ENCODE peak calls at places on chromosomes 3 and 15, in four cellular contexts. E is GM23338, H is astrocyte of the spinal cord, S is HCT116. O is an unnamed sample.
A peak's percentile ranks its signal among the peaks of the same experiment; 100 is the strongest.

GRCh38 chr3:65039754-65040210 is 352.0 kb upstream of the ADAMTS9 start:
- DNase-seq in H (peak; percentile 82), E (no peak), S (peak; percentile 18), O (no peak)

GRCh38 chr3:126267169-126267975 is 87.0 kb upstream of the ALDH1L1 start:
- DNase-seq in H (peak; percentile 85), E (peak; percentile 96), S (peak; percentile 35), O (peak; percentile 84)

GRCh38 chr3:71858493-71859127 is 73.7 kb upstream of the PROK2 start:
- DNase-seq in E (peak; percentile 34), H (no peak), S (no peak), O (no peak)

GRCh38 chr3:33612641-33613040 is 105.4 kb downstream of the CLASP2 start:
- DNase-seq in E (no peak), H (no peak), S (no peak), O (no peak)

GRCh38 chr3:187624588-187624987 is 45.6 kb downstream of the SST start:
- DNase-seq in E (no peak), H (no peak), S (no peak), O (no peak)

GRCh38 chr3:36701903-36702374 is 62.4 kb downstream of the DCLK3 start:
- DNase-seq in S (no peak), H (peak; percentile 93), E (no peak), O (peak; percentile 23)

GRCh38 chr3:136624894-136625815 is 127.0 kb downstream of the STAG1 start:
- DNase-seq in H (no peak), S (peak; percentile 71), E (peak; percentile 69), O (peak; percentile 84)

GRCh38 chr3:4963669-4964589 is 15.3 kb upstream of the BHLHE40 start:
- DNase-seq in E (no peak), S (no peak), H (no peak), O (no peak)

GRCh38 chr3:185161761-185162160 is 8.9 kb upstream of the C3orf70 start:
- DNase-seq in H (no peak), S (no peak), E (no peak), O (no peak)

GRCh38 chr3:37590328-37591079 is 271.2 kb upstream of the CTDSPL start:
- DNase-seq in S (no peak), E (no peak), H (no peak), O (no peak)

GRCh38 chr3:169945313-169945712 is 21.3 kb upstream of the SEC62 start:
- DNase-seq in S (no peak), E (no peak), H (peak; percentile 5), O (no peak)

GRCh38 chr15:43998607-43999006 is 171.8 kb downstream of the WDR76 start:
- DNase-seq in H (peak; percentile 56), E (peak; percentile 24), S (no peak), O (peak; percentile 41)

GRCh38 chr3:26963356-26963742 is 340.8 kb downstream of the LRRC3B start:
- DNase-seq in H (no peak), S (no peak), E (peak; percentile 26), O (no peak)
- TF ChIP-seq CTCF in H (no peak), S (peak; percentile 47), E (peak; percentile 52), O (no peak)

GRCh38 chr15:32941823-32942222 is 224.0 kb downstream of the GREM1 start:
- DNase-seq in E (no peak), H (no peak), S (no peak), O (no peak)

GRCh38 chr15:32935139-32935538 is 217.3 kb downstream of the GREM1 start:
- DNase-seq in S (no peak), H (no peak), E (no peak), O (no peak)

GRCh38 chr15:32933241-32933640 is 215.4 kb downstream of the GREM1 start:
- DNase-seq in S (no peak), E (no peak), H (no peak), O (no peak)

DNA sequence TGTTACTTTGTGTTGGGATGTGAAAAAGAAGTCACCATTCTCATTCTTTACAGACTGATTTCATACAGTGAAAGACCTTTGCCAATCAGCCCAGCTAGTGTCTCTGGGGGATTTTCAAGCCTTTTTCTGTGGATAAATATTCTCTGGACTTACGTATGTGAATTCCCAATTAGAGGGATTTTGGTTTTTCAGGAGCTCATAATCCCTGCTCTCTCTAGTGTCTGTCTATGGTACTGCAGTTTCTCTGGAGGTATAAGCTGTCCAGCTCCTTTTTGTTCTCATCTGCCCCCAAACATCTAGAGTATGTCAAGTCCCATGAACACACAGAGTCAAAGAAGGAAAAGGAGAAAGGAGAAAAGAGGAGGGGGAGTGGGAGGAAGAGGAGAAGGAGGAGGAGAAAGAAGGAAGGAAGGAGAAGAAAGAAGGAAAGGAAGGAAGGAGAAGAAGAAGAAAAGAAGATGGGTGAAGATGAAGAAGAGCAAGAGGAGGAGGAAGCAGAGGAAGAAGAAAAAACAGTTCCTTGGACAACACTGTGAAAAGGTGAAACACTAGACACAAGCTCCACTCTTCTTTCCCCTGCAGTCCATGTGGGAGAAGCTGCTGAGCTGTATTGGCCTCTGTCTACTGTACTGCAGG is 218.6 kb downstream of the GREM1 start:
- DNase-seq in E (peak; percentile 65), H (peak; percentile 56), S (peak; percentile 33), O (no peak)
- TF ChIP-seq CTCF in E (peak; percentile 52), H (peak; percentile 78), S (peak; percentile 68), O (no peak)

GRCh38 chr3:11431319-11431718 is 159.1 kb downstream of the ATG7 start:
- DNase-seq in H (no peak), S (no peak), E (no peak), O (no peak)
- TF ChIP-seq CTCF in H (no peak), S (no peak), E (no peak), O (no peak)

DNA sequence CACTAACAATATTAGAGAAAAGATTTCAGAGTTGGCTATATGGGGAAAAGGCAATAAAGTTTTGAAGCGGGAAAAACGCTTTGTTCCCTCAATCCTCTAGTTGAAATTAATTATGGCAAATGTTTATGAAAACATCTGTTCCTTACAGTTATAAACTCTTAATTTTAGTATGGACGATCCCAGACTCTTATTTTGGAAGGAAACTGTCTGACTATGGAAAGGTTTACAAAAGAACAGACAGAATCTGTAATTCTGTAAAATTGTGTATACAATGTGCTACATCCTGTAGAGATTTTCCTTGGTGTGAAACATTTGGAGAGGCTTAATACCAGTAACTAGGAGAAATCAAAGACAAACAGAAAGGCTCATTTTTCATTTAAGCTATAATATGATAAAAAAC is 311.9 kb downstream of the TBC1D5 start:
- DNase-seq in E (no peak), S (no peak), H (no peak), O (no peak)
- TF ChIP-seq CTCF in E (no peak), S (no peak), H (no peak), O (no peak)

GRCh38 chr3:115916866-115917265 is 293.6 kb downstream of the GAP43 start:
- DNase-seq in S (no peak), H (no peak), E (no peak), O (no peak)

GRCh38 chr3:115921711-115922110 is 298.4 kb downstream of the GAP43 start:
- DNase-seq in H (no peak), E (no peak), S (no peak), O (no peak)

GRCh38 chr3:115918900-115919299 is 295.6 kb downstream of the GAP43 start:
- DNase-seq in E (no peak), H (no peak), S (no peak), O (no peak)

GRCh38 chr3:115927210-115927609 is 303.9 kb downstream of the GAP43 start:
- DNase-seq in E (no peak), H (no peak), S (no peak), O (no peak)

DNA sequence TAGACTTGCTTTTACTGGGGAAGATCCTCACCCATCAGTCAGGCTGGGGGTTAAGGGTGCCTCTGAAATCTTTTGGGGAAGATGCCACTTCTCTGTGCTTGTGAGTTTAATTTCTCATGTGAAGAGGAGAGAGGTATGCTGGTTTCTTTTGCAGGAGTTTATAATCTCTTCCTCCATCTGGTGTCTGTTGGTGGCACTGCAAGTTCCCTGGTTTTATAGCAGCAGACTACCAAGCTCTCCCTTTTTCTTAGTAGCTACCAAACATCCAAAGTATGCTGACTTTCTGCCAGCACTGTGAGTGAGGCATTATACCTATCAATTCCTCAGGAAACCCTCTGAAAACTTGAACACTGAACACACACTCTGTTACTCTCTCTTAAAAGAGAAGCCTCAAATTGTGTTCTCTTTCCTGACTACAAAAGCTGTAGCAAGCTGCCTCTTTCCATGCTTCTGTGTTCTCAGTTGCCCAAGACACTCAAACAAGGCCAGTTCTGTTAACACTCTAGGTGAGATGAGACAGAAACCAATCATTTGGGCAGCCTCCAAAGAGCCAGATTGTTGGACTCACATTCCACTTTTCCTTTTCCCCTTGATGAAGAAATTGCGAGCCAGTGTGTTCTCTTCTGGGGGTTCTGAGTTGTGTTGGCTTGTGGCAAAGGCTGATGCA is 299.5 kb downstream of the GAP43 start:
- DNase-seq in H (peak; percentile 58), E (peak; percentile 81), S (peak; percentile 12), O (peak; percentile 17)
- TF ChIP-seq CTCF in H (peak; percentile 67), E (peak; percentile 72), S (peak; percentile 60), O (peak; percentile 51)

DNA sequence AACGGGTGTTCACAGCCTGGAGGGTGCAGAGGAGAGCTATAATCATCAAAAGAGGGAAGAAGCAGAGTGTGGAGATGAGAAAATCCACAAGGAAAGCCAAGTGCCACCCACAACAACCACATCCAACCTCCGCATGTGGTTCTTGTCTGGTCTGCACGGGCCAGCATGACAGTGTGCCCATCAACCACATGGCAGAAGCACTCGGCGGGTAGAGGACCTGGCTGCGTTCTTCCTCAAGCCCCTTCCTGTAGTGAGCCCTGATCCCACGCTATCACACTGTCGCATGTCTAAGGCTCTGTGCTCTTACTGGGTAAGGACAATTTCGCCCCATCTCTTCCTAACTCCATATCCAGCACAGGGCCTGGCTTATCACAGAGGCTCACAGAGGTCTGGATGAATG is 41.9 kb downstream of the PTPN23 start:
- DNase-seq in H (no peak), E (no peak), S (no peak), O (no peak)
- TF ChIP-seq CTCF in H (no peak), E (no peak), S (no peak), O (no peak)

GRCh38 chr3:108008106-108008505 is 82.7 kb downstream of the CD47 start:
- DNase-seq in H (no peak), E (no peak), S (no peak), O (no peak)
- TF ChIP-seq CTCF in H (no peak), E (no peak), S (no peak), O (no peak)

DNA sequence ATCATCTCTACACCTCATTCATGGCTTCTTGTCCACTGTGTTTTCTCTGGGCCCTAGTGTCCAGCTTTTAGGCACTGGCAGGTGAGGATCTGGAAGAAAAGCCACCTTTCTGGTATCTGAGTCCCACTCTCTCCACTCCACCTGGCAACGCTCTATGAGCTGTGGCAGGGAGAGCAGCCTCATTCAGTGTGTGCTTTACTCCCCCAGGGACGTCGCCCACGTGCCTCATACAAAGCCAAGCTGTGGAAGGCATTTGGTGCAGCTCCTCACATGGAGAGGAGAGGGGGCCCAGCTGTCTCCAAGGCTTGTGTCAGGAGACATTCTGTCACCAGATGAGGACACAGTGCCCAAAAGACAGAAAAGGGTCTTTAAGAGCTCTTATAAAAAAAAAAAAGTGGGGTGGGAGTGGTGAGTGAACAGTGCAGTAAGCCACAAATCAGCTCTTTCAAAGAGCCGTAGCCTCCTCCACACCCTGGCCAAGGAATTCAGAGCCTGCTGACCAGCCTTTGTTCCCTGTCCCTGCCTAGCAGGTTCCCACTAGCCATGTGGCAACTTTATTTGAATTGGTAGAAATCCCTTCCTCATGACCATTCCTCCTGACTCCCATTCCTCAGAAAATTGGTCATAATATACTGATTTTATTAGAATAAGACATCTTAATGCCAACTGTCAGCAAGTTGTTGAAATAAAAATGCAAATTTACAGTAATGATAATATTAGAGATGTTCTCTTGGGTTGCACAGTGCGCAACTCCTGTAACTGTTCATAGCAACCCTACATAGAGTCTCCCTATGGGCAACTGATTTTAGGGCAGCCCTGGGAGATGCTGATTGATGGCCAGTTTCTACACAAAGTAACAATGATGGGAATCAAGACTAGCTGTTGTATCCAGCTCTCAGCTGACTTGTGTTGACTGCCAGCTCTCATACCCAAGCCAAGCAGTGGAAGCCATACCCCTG is 29.5 kb downstream of the GALNT15 start:
- DNase-seq in S (no peak), H (peak; percentile 35), E (peak; percentile 10), O (no peak)
- TF ChIP-seq CTCF in S (no peak), H (no peak), E (no peak), O (no peak)

O was measured in Calu3.